ENCODE peak calls at places on chromosomes 4 and X, in eight cellular contexts. Y is CD4-positive, alpha-beta memory T cell; W is CD8-positive, alpha-beta T cell; Q is A549; R is ovary; D is IMR-90; U is heart left ventricle; V is WERI-Rb-1. I is an unnamed sample. For H3K9me3, the result is how much of the 10 kb centered on the place peaks cover.

GRCh38 chr4:152591361-152591760 is 55.5 kb upstream of the FBXW7 start:
- DNase-seq in W (peak), Y (peak), V (peak), U (peak), Q (no peak), R (peak), D (peak), I (no peak)

GRCh38 chr4:15677507-15677988 is 4.1 kb upstream of the FAM200B start:
- DNase-seq in V (no peak), Y (no peak), W (no peak), R (no peak), U (no peak), Q (peak), D (peak), I (no peak)

GRCh38 chrX:135974279-135974856 is 580 bp upstream of the MMGT1 start:
- DNase-seq in Q (peak), W (peak), V (peak), R (peak), Y (peak), U (peak), D (peak), I (no peak)

GRCh38 chr4:185358514-185359433 is 37.0 kb downstream of the LRP2BP start:
- DNase-seq in U (no peak), V (no peak), R (no peak), Y (no peak), Q (peak), D (peak), W (no peak), I (no peak)

GRCh38 chr4:3418029-3418762 is 23.6 kb upstream of the HGFAC start:
- DNase-seq in W (no peak), D (no peak), Y (no peak), V (peak), Q (no peak), R (peak), U (peak), I (no peak)

GRCh38 chr4:88054909-88055308 is 47.5 kb downstream of the PKD2 start:
- DNase-seq in D (peak), U (no peak), Y (no peak), V (peak), Q (peak), R (no peak), W (no peak), I (no peak)

GRCh38 chrX:40374486-40374885 is 206.3 kb upstream of the ATP6AP2 start:
- DNase-seq in D (no peak), R (no peak), Q (no peak), W (no peak), V (no peak), U (no peak), Y (no peak), I (no peak)

GRCh38 chr4:156811963-156812362 is 159.6 kb downstream of the PDGFC start:
- DNase-seq in D (peak), Y (no peak), R (no peak), U (no peak), W (no peak), V (no peak), Q (no peak), I (no peak)

GRCh38 chr4:2095236-2096072 is 36.3 kb downstream of the NAT8L start:
- DNase-seq in Y (no peak), W (no peak), D (no peak), V (no peak), U (no peak), R (no peak), Q (no peak), I (no peak)

GRCh38 chr4:82372502-82372873 is 1.3 kb downstream of the HNRNPD start:
- DNase-seq in V (peak), D (peak), W (peak), Q (peak), U (no peak), Y (peak), R (no peak), I (no peak)

GRCh38 chrX:103276581-103277002 is at the start of gene TCEAL5:
- DNase-seq in Q (no peak), W (no peak), Y (no peak), D (no peak), R (peak), V (no peak), U (no peak), I (no peak)

GRCh38 chr4:48944252-48944651 is 37.7 kb upstream of the OCIAD2 start:
- DNase-seq in U (no peak), V (no peak), W (no peak), Y (no peak), D (no peak), Q (peak), R (no peak), I (no peak)

GRCh38 chrX:40273356-40274050 is 175.7 kb upstream of the BCOR start:
- DNase-seq in R (no peak), Q (no peak), Y (no peak), D (peak), V (no peak), U (peak), W (no peak), I (no peak)

GRCh38 chr4:94357624-94358023 is 15.0 kb upstream of the HPGDS start:
- DNase-seq in V (no peak), D (peak), W (no peak), Y (no peak), U (no peak), R (no peak), Q (no peak), I (no peak)

GRCh38 chr4:22339491-22339890 is 176.4 kb downstream of the ADGRA3 start:
- DNase-seq in Q (no peak), Y (no peak), W (no peak), V (no peak), D (no peak), R (no peak), U (no peak), I (no peak)

GRCh38 chr4:145956288-145956890 is 17.8 kb upstream of the ZNF827 start:
- DNase-seq in D (peak), Q (peak), V (peak), W (peak), Y (peak), R (peak), U (no peak), I (peak)

GRCh38 chr4:113958766-113959540 is 20.5 kb downstream of the ARSJ start:
- DNase-seq in R (no peak), Y (no peak), W (no peak), D (peak), V (no peak), Q (peak), U (no peak), I (no peak)

DNA sequence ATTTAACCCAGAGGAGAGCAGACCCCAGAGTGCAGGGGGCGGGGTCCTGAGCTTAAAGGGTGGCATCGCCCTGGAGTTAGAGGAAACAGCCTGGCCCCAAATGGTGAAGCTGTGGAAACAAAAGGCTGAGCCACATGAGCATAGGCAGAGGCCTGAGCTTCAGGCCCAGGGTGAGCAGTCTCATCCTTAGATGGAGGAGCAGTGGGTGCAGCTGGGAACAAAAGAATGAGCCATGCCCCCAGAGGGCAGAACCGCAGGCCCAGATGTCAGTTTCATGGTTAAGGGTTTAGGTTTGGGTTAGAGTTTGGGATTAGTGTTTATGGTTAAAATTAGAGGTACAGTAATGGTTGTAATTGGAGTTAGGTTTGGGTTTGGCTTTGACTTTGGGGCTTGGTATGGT is 44.4 kb upstream of the IL9R start:
- DNase-seq in Y (no peak), U (no peak), D (no peak), V (no peak), Q (no peak), R (no peak), W (no peak), I (no peak)
- H3K9me3 ChIP-seq in Y (under half), U (under half), D (under half), V (under half), Q (under half), R (under half), W (under half), I (under half)

DNA sequence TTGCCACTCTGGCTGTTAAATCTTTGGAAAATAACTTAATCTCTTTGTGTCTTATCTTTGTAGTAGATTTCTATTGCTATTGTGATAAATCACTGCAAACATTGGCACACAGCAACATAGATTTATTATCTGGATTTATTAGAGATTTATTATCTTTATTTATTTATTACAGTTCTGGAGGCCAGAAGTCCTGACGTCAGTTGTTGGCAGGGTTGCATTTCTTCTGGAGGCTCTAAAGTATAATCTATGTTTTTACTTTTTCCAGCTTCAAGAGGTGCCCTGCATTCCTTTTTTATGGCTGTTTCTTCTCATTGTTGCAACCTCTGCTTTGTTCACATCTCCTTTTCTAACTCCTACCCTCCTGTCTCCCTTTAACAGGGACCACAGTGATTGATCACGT is 542.8 kb downstream of the GRXCR1 start:
- DNase-seq in Q (no peak), V (no peak), U (no peak), W (no peak), Y (no peak), D (no peak), R (no peak), I (no peak)
- H3K9me3 ChIP-seq in Q (under half), V (under half), U (under half), W (under half), Y (under half), D (under half), R (under half), I (under half)

DNA sequence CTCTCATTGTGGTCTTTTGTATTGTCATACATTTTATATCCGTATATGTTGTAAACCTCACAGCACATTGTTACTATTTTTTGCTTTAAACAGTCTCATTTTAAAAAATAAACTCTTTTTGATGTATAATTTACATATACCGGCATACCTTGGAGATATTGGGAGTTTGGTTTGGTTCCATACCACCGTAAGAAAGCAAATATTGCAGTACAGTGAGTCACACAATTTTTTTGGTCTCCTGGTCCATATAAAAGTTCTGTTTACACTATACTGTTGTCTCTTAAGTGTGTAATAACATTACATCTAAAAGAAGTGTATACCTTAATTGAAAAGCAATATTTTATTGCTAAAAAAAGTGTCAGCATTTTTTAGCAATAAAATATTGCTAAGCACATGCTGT is 70.0 kb downstream of the KDM6A start:
- DNase-seq in D (no peak), Q (no peak), R (no peak), U (no peak), V (no peak), W (no peak), Y (no peak), I (no peak)
- H3K9me3 ChIP-seq in D (under half), Q (under half), R (under half), U (under half), V (under half), W (under half), Y (under half), I (under half)

GRCh38 chr4:68589790-68590189 is 13.7 kb upstream of the UGT2B17 start:
- DNase-seq in V (no peak), U (no peak), R (no peak), W (no peak), D (no peak), Q (no peak), Y (no peak), I (no peak)
- H3K9me3 ChIP-seq in V (under half), U (under half), R (under half), W (under half), D (under half), Q (under half), Y (under half), I (under half)

DNA sequence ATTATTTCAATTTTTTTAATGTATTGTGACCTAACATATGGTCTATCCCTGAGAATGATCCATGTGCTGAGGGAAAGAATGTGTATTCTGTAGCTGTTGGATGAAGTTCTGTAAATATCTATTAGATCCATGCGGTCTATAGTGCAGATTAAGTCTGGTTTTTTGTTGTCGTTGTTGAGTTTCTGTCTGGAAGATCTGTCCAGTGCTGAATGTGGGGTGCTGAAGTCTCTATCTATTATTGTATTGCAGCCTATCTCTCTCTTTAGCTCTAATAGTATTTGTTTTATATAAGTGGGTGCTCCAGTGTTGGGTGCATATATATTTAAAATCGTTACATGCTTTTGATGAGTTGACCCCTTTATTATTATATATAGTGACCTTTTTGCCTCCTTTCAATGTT is 26.2 kb upstream of the PAGE3 start:
- DNase-seq in Y (no peak), R (no peak), V (no peak), W (no peak), U (no peak), Q (no peak), D (no peak), I (no peak)
- H3K9me3 ChIP-seq in Y (under half), R (under half), V (under half), W (under half), U (under half), Q (under half), D (under half), I (under half)

DNA sequence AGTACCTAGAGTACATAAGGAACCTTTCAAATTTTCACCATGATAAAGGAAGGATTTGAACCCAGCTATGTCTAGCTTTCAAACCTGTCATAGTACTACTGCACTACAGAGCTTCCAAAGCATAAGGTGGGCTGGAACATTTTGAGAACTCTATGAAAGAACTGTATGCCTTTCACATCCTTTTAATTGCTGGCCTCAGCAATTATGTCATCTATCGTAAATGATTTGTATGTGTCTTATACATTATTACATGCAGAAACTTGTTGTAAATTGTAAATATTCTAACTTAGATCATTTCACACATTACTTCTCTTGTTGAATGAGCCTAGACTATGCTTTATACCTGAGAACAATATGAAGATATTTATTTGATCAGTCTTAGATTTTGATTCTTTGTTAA is 220.7 kb downstream of the HEPH start:
- DNase-seq in R (no peak), D (no peak), Y (no peak), V (no peak), U (no peak), W (no peak), Q (no peak), I (no peak)
- H3K9me3 ChIP-seq in R (under half), D (under half), Y (under half), V (under half), U (under half), W (under half), Q (under half), I (under half)